ENCODE peak calls at places on chromosomes 6 and 20, in five cellular contexts. H, V, S, C and N are unnamed samples.

GRCh38 chr6:46491201-46491788 is at the start of gene RCAN2:
- DNase-seq in H (peak), V (peak), S (peak), C (peak), N (peak)

GRCh38 chr6:26026833-26027490 is 60.3 kb upstream of the HFE start:
- DNase-seq in H (peak), V (peak), S (peak), C (peak), N (peak)

GRCh38 chr6:15299430-15300131 is 53.7 kb downstream of the JARID2 start:
- DNase-seq in H (no peak), V (peak), S (no peak), C (no peak), N (no peak)

GRCh38 chr20:59640267-59640666 is 35.9 kb downstream of the PHACTR3 start:
- DNase-seq in H (no peak), V (no peak), S (no peak), C (no peak), N (no peak)

GRCh38 chr6:12472601-12473038 is 182.5 kb downstream of the EDN1 start:
- DNase-seq in H (no peak), V (peak), S (no peak), C (no peak), N (no peak)

GRCh38 chr6:128131566-128131965 is 230.7 kb upstream of the THEMIS start:
- DNase-seq in H (no peak), V (no peak), S (no peak), C (no peak), N (no peak)

GRCh38 chr6:514396-514973 is 122.9 kb downstream of the IRF4 start:
- DNase-seq in H (no peak), V (no peak), S (no peak), C (no peak), N (no peak)

GRCh38 chr20:34271961-34272360 is 30.7 kb downstream of the ASIP start:
- DNase-seq in H (no peak), V (peak), S (no peak), C (no peak), N (no peak)

GRCh38 chr6:16759181-16759645 is 2.0 kb downstream of the ATXN1 start:
- DNase-seq in H (no peak), V (no peak), S (no peak), C (no peak), N (no peak)

GRCh38 chr6:101083533-101084172 is 202.5 kb upstream of the ASCC3 start:
- DNase-seq in H (no peak), V (peak), S (no peak), C (no peak), N (no peak)

GRCh38 chr6:13268914-13269532 is 59.3 kb downstream of the TBC1D7 start:
- DNase-seq in H (no peak), V (peak), S (no peak), C (no peak), N (no peak)

GRCh38 chr20:52143277-52143676 is 48.3 kb downstream of the ZFP64 start:
- DNase-seq in H (no peak), V (no peak), S (no peak), C (no peak), N (no peak)

GRCh38 chr20:44203161-44203560 is 7.4 kb downstream of the OSER1 start:
- DNase-seq in H (no peak), V (no peak), S (no peak), C (no peak), N (no peak)

GRCh38 chr6:13445005-13445743 is 42.2 kb downstream of the GFOD1 start:
- DNase-seq in H (no peak), V (no peak), S (peak), C (no peak), N (peak)

GRCh38 chr6:140857734-140858380 is 1274.9 kb upstream of the GJE1 start:
- DNase-seq in H (no peak), V (peak), S (no peak), C (no peak), N (no peak)

GRCh38 chr20:33744773-33745385 is 13.1 kb downstream of the ZNF341 start:
- DNase-seq in H (no peak), V (no peak), S (no peak), C (no peak), N (no peak)

GRCh38 chr20:671252-672030 is 4.2 kb downstream of the SCRT2 start:
- DNase-seq in H (no peak), V (no peak), S (no peak), C (no peak), N (no peak)

GRCh38 chr6:110517601-110518280 is 41.3 kb upstream of the SLC22A16 start:
- DNase-seq in H (no peak), V (no peak), S (no peak), C (no peak), N (no peak)

GRCh38 chr6:158399040-158399700 is 86.9 kb downstream of the TULP4 start:
- DNase-seq in H (no peak), V (no peak), S (no peak), C (no peak), N (no peak)

GRCh38 chr6:122180132-122180531 is 219.3 kb upstream of the HSF2 start:
- DNase-seq in H (no peak), V (no peak), S (peak), C (no peak), N (no peak)

GRCh38 chr6:3991941-3992340 is 87.0 kb downstream of the FAM217A start:
- DNase-seq in H (no peak), V (no peak), S (no peak), C (no peak), N (no peak)

GRCh38 chr6:73679009-73679408 is 17.0 kb upstream of the CD109 start:
- DNase-seq in H (no peak), V (no peak), S (no peak), C (no peak), N (no peak)

GRCh38 chr20:25865715-25866656 is 169.3 kb upstream of the ZNF337 start:
- DNase-seq in H (peak), V (peak), S (peak), C (peak), N (peak)

GRCh38 chr6:14831922-14832321 is 413.9 kb upstream of the JARID2 start:
- DNase-seq in H (peak), V (no peak), S (no peak), C (no peak), N (no peak)

GRCh38 chr6:157908369-157909281 is 73.0 kb upstream of the SYNJ2 start:
- DNase-seq in H (no peak), V (no peak), S (no peak), C (no peak), N (no peak)

GRCh38 chr20:41900292-41900691 is 282.1 kb upstream of the CHD6 start:
- DNase-seq in H (no peak), V (no peak), S (no peak), C (no peak), N (no peak)